ENCODE peak calls at places on chromosomes 1 and 21, in five cellular contexts. X, Q, Z, S and J are unnamed samples. For H3K27me3, the result is how much of the 10 kb centered on the place peaks cover.

GRCh38 chr1:25611843-25612242 is 4.7 kb upstream of the MAN1C1 start:
- DNase-seq in X (no peak), Q (no peak), Z (no peak), S (no peak), J (no peak)

GRCh38 chr21:40457741-40458140 is 389.2 kb downstream of the DSCAM start:
- DNase-seq in X (no peak), Q (no peak), Z (no peak), S (no peak), J (no peak)

GRCh38 chr1:29255134-29255666 is 18.9 kb downstream of the PTPRU start:
- DNase-seq in X (no peak), Q (no peak), Z (no peak), S (no peak), J (no peak)

GRCh38 chr1:94949681-94950661 is 23.1 kb upstream of the CNN3 start:
- DNase-seq in X (no peak), Q (peak), Z (no peak), S (no peak), J (no peak)

GRCh38 chr1:3772715-3773571 is at the start of gene SMIM1:
- DNase-seq in X (no peak), Q (no peak), Z (no peak), S (no peak), J (no peak)

GRCh38 chr1:227072991-227073390 is 132.9 kb downstream of the COQ8A start:
- DNase-seq in X (no peak), Q (no peak), Z (peak), S (no peak), J (no peak)

GRCh38 chr1:56406821-56407220 is 172.5 kb downstream of the PLPP3 start:
- DNase-seq in X (no peak), Q (no peak), Z (no peak), S (no peak), J (no peak)

GRCh38 chr1:109391161-109391556 is 6.6 kb downstream of the SORT1 start:
- DNase-seq in X (no peak), Q (no peak), Z (no peak), S (no peak), J (no peak)

GRCh38 chr21:39106881-39107462 is 76.3 kb downstream of the PSMG1 start:
- DNase-seq in X (no peak), Q (no peak), Z (no peak), S (no peak), J (no peak)

GRCh38 chr1:235093013-235093618 is 35.5 kb downstream of the TOMM20 start:
- DNase-seq in X (no peak), Q (peak), Z (no peak), S (no peak), J (no peak)

GRCh38 chr1:58977595-58977994 is 193.7 kb upstream of the JUN start:
- DNase-seq in X (no peak), Q (no peak), Z (no peak), S (no peak), J (no peak)

GRCh38 chr1:165383067-165383466 is 26.6 kb upstream of the LMX1A start:
- DNase-seq in X (no peak), Q (no peak), Z (no peak), S (peak), J (no peak)

GRCh38 chr1:103266036-103266435 is 157.7 kb upstream of the COL11A1 start:
- DNase-seq in X (no peak), Q (no peak), Z (no peak), S (no peak), J (no peak)

GRCh38 chr1:220300442-220301121 is 28.3 kb upstream of the RAB3GAP2 start:
- DNase-seq in X (no peak), Q (peak), Z (peak), S (peak), J (no peak)

GRCh38 chr1:61980561-61980960 is 214.1 kb upstream of the L1TD1 start:
- DNase-seq in X (no peak), Q (peak), Z (no peak), S (no peak), J (no peak)

GRCh38 chr1:210483821-210484220 is 155.1 kb downstream of the HHAT start:
- DNase-seq in X (no peak), Q (no peak), Z (no peak), S (no peak), J (no peak)

GRCh38 chr1:240967070-240967724 is 355.2 kb upstream of the GREM2 start:
- DNase-seq in X (no peak), Q (peak), Z (no peak), S (no peak), J (no peak)

GRCh38 chr1:119136401-119136800 is 4.1 kb downstream of the WARS2 start:
- DNase-seq in X (no peak), Q (no peak), Z (no peak), S (no peak), J (no peak)

GRCh38 chr1:109912873-109913272 is 2.2 kb downstream of the CSF1 start:
- DNase-seq in X (no peak), Q (no peak), Z (no peak), S (no peak), J (no peak)

GRCh38 chr1:81044708-81045107 is 756.0 kb upstream of the ADGRL2 start:
- DNase-seq in X (no peak), Q (no peak), Z (no peak), S (no peak), J (no peak)

GRCh38 chr1:32071758-32072621 is 749 bp upstream of the TMEM39B start:
- DNase-seq in X (no peak), Q (peak), Z (no peak), S (no peak), J (no peak)

GRCh38 chr1:25042331-25042730 is 112.3 kb upstream of the RUNX3 start:
- DNase-seq in X (no peak), Q (no peak), Z (no peak), S (no peak), J (no peak)

GRCh38 chr1:206554201-206554600 is 46.9 kb downstream of the RASSF5 start:
- DNase-seq in X (no peak), Q (no peak), Z (no peak), S (no peak), J (no peak)

GRCh38 chr1:20739225-20739624 is 6.7 kb upstream of the SH2D5 start:
- DNase-seq in X (no peak), Q (no peak), Z (no peak), S (no peak), J (no peak)

GRCh38 chr1:40532844-40533424 is 1.5 kb downstream of the ZNF684 start:
- DNase-seq in X (peak), Q (peak), Z (peak), S (no peak), J (peak)

GRCh38 chr1:187264995-187265602 is 436.4 kb downstream of the PLA2G4A start:
- DNase-seq in X (no peak), Q (peak), Z (peak), S (no peak), J (no peak)

GRCh38 chr1:82399093-82399492 is 598.4 kb downstream of the ADGRL2 start:
- DNase-seq in X (no peak), Q (peak), Z (no peak), S (no peak), J (no peak)

GRCh38 chr1:11963622-11964021 is 16.6 kb upstream of the MFN2 start:
- DNase-seq in X (no peak), Q (no peak), Z (no peak), S (no peak), J (no peak)

GRCh38 chr1:84883286-84883685 is 9.7 kb downstream of the LPAR3 start:
- DNase-seq in X (no peak), Q (no peak), Z (no peak), S (no peak), J (no peak)

GRCh38 chr21:44550807-44551206 is 498 bp downstream of the KRTAP10-2 start:
- DNase-seq in X (no peak), Q (no peak), Z (no peak), S (no peak), J (no peak)

GRCh38 chr1:161258439-161259386 is at the start of gene PCP4L1:
- DNase-seq in X (peak), Q (peak), Z (no peak), S (no peak), J (peak)

GRCh38 chr1:8407652-8408051 is 89.7 kb downstream of the SLC45A1 start:
- DNase-seq in X (peak), Q (no peak), Z (no peak), S (no peak), J (peak)

GRCh38 chr1:8409107-8409506 is 91.2 kb downstream of the SLC45A1 start:
- DNase-seq in X (peak), Q (peak), Z (no peak), S (no peak), J (no peak)

GRCh38 chr1:8409666-8410065 is 91.8 kb downstream of the SLC45A1 start:
- DNase-seq in X (no peak), Q (no peak), Z (no peak), S (no peak), J (no peak)

GRCh38 chr1:8406946-8407345 is 89.0 kb downstream of the SLC45A1 start:
- DNase-seq in X (no peak), Q (no peak), Z (no peak), S (no peak), J (no peak)

DNA sequence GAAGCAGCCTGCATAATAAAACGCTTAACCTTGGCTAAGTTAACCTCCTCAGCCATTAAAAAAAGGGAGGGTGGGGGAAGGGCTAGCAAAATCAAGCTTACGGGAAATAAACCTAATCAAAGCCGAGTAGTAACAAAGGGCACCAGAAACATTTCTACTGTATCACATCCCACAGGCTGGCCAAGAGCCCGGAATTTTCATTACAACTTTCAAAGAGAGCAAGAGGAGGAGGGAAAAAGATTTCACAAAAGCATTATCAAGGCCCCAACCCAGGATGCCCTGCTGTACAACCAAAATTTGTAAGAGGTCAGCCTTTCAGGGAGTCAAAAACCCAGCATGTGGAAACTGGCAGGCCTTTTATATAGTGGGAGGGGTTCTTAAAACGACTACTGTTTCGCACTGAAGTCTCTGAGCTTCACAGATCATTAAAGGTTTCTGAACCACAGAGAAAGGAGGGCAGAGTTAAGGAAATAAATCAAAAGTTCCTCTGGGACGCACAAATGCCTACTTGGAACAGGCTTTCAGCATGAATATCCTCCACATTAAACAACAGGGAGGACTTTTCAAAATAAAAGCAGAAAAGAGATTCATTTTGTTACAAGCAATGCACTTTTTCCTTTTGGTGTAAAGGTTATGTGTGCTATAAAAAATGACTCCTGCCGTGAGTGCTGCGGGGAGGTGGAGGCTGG is 90.4 kb downstream of the SLC45A1 start:
- DNase-seq in X (no peak), Q (peak), Z (no peak), S (peak), J (no peak)
- H3K4me3 ChIP-seq in X (no peak), Q (no peak), Z (no peak), S (no peak), J (peak)

GRCh38 chr1:89986020-89986419 is 8.9 kb upstream of the ZNF326 start:
- DNase-seq in X (no peak), Q (no peak), Z (no peak), S (no peak), J (no peak)

GRCh38 chr1:89990976-89991831 is 3.7 kb upstream of the ZNF326 start:
- DNase-seq in X (no peak), Q (no peak), Z (no peak), S (no peak), J (no peak)

GRCh38 chr1:89989791-89990190 is 5.1 kb upstream of the ZNF326 start:
- DNase-seq in X (no peak), Q (no peak), Z (no peak), S (no peak), J (no peak)

GRCh38 chr1:89987170-89987819 is 7.6 kb upstream of the ZNF326 start:
- DNase-seq in X (peak), Q (peak), Z (peak), S (no peak), J (peak)

GRCh38 chr1:89989099-89989498 is 5.8 kb upstream of the ZNF326 start:
- DNase-seq in X (no peak), Q (no peak), Z (no peak), S (no peak), J (no peak)
- H3K27me3 ChIP-seq in X (under half), Q (under half), Z (under half), S (under half), J (under half)

DNA sequence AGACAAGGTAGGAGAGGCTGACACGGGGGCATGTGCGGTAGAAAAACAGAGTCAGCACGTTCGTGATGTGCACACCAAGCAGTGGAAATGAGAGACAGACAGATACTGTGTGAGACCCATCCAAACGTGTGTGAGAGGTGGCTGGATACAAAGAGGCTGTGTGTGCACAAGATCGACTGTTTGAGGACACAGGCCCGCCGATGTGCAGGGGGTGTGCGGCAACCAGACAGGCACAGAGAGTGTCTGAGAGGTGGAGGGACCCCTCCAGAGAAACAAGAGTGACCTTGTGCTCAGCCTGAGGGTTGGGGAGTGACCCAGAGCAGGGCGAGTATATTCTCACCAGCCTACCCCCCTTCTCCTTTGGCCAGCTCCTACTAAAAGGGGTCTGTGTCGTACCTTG is 97.8 kb upstream of the IPO9 start:
- DNase-seq in X (no peak), Q (no peak), Z (no peak), S (no peak), J (no peak)
- H3K4me3 ChIP-seq in X (no peak), Q (no peak), Z (no peak), S (no peak), J (no peak)

GRCh38 chr1:42141978-42142377 is 11.2 kb upstream of the GUCA2B start:
- DNase-seq in X (no peak), Q (no peak), Z (no peak), S (no peak), J (no peak)
- H3K27me3 ChIP-seq in X (under half), Q (under half), Z (under half), S (under half), J (under half)

GRCh38 chr1:54355931-54356679 is 50.1 kb downstream of the SSBP3 start:
- DNase-seq in X (no peak), Q (no peak), Z (no peak), S (no peak), J (peak)

GRCh38 chr1:54357967-54358366 is 48.2 kb downstream of the SSBP3 start:
- DNase-seq in X (no peak), Q (no peak), Z (no peak), S (no peak), J (no peak)

GRCh38 chr1:54354899-54355298 is 51.3 kb downstream of the SSBP3 start:
- DNase-seq in X (no peak), Q (no peak), Z (no peak), S (no peak), J (no peak)

GRCh38 chr1:54358503-54359168 is 47.6 kb downstream of the SSBP3 start:
- DNase-seq in X (no peak), Q (no peak), Z (no peak), S (no peak), J (no peak)

DNA sequence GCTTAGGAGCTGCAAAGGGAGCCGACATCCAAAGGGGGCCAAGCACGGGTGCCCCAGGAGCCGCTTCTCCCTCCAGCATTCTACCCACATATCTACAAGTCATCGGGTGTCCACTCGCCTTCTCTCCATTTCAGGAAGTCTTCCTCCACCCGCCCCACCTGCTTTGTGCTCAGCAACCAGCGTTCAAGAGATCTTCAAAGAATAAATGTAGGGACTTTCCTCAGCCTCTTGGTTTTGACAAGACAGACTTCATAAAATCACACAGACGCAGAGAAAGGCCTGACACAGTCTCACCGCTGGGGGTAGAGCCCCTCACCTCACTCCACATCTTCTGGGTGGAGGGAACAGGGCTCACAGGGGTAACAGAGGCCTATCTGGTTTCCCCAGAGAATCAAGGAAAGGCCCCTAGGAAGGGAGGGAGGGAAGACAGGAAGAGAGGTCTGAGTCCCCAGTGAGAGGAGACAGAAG is 49.5 kb downstream of the SSBP3 start:
- DNase-seq in X (peak), Q (no peak), Z (no peak), S (no peak), J (peak)
- H3K4me3 ChIP-seq in X (no peak), Q (no peak), Z (no peak), S (peak), J (peak)

DNA sequence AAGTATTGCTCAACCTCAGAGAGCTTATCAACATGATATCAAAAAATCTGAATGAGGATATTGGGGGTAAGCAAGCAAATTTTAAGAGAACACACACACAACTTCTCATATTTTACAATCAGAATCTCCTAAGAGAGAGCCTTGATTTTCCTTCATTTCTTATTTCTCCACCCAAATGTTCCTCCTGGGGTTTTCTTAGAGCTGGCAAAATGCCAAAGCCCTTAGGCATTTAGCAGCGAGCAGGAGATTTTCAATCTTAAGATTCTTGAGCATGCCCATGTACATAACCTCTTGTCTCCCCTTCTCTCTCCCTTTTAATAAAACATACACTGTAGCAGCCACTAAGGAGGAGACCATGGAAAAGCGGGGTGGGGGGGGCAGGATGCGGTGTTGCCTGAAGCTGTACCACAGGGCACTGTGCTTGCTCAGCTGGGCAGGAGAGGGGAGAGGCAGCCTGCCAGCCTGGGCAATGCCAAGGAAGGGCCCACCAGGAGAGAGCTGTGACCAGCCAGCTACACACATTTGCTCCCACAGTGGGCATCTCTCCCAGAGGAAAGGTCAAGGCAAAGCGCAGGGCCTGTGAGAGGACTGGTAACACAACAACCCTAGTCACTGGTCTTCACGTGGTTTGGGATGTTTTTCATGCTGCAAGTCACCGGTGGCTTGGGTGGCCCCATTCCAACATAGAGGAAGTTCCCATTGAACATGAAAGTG is 4.3 kb downstream of the BRINP2 start:
- DNase-seq in X (no peak), Q (no peak), Z (no peak), S (no peak), J (no peak)
- H3K27me3 ChIP-seq in X (under half), Q (under half), Z (under half), S (half or more), J (under half)

GRCh38 chr1:1943834-1944570 is 24.9 kb upstream of the TMEM52 start:
- DNase-seq in X (peak), Q (peak), Z (no peak), S (no peak), J (peak)
- H3K4me3 ChIP-seq in X (no peak), Q (no peak), Z (peak), S (no peak), J (no peak)

GRCh38 chr1:22241250-22241649 is 98.4 kb upstream of the WNT4 start:
- DNase-seq in X (no peak), Q (no peak), Z (no peak), S (no peak), J (no peak)

GRCh38 chr1:22241811-22242210 is 98.9 kb upstream of the WNT4 start:
- DNase-seq in X (no peak), Q (no peak), Z (no peak), S (no peak), J (no peak)

GRCh38 chr1:22237433-22238093 is 94.7 kb upstream of the WNT4 start:
- DNase-seq in X (no peak), Q (no peak), Z (no peak), S (no peak), J (no peak)

GRCh38 chr1:22238356-22239224 is 95.7 kb upstream of the WNT4 start:
- DNase-seq in X (no peak), Q (no peak), Z (no peak), S (no peak), J (no peak)

GRCh38 chr1:22239378-22239777 is 96.5 kb upstream of the WNT4 start:
- DNase-seq in X (no peak), Q (no peak), Z (no peak), S (no peak), J (no peak)
- H3K27me3 ChIP-seq in X (under half), Q (under half), Z (under half), S (under half), J (under half)

GRCh38 chr21:27321791-27322190 is 354.9 kb upstream of the ADAMTS5 start:
- DNase-seq in X (no peak), Q (no peak), Z (no peak), S (no peak), J (no peak)
- H3K4me3 ChIP-seq in X (no peak), Q (no peak), Z (no peak), S (no peak), J (no peak)